ENCODE peak calls at places on chromosomes 4 and X, in eight cellular contexts. Q is PC-3; W is CD8-positive, alpha-beta memory T cell; X is GM23338; C is psoas muscle; E is astrocyte; O is suprapubic skin; F is mesenchymal stem cell. U is an unnamed sample.

GRCh38 chr4:113961322-113961698 is 18.1 kb downstream of the ARSJ start:
- DNase-seq in C (no peak), X (no peak), F (peak; percentile 60), Q (peak; percentile 73), W (no peak), O (no peak), E (peak; percentile 62), U (no peak)

GRCh38 chrX:40087574-40088298 is 10.0 kb downstream of the BCOR start:
- DNase-seq in O (no peak), X (no peak), C (no peak), W (no peak), E (no peak), F (peak; percentile 64), Q (no peak), U (peak; percentile 23)

GRCh38 chr4:149735796-149736195 is 79.8 kb downstream of the IQCM start:
- DNase-seq in E (no peak), W (no peak), C (no peak), O (no peak), Q (peak; percentile 14), F (no peak), X (no peak), U (no peak)

GRCh38 chr4:76055005-76055404 is 19.1 kb upstream of the CXCL11 start:
- DNase-seq in F (no peak), E (no peak), C (no peak), O (no peak), X (no peak), W (no peak), Q (no peak), U (no peak)

GRCh38 chrX:100673397-100673953 is 29.5 kb downstream of the SRPX2 start:
- DNase-seq in C (no peak), E (peak; percentile 77), W (no peak), X (no peak), Q (peak; percentile 34), O (no peak), F (peak; percentile 57), U (no peak)

GRCh38 chr4:1369091-1369450 is 22.1 kb downstream of the UVSSA start:
- DNase-seq in W (no peak), Q (no peak), X (no peak), O (no peak), E (no peak), C (no peak), F (no peak), U (peak; percentile 56)

GRCh38 chrX:30504309-30504708 is 73.3 kb downstream of the TASL start:
- DNase-seq in W (no peak), Q (peak; percentile 64), O (no peak), C (no peak), X (peak; percentile 24), E (peak; percentile 22), F (peak; percentile 42), U (no peak)

GRCh38 chr4:10204401-10205058 is 87.9 kb upstream of the WDR1 start:
- DNase-seq in O (no peak), Q (no peak), X (no peak), C (no peak), W (no peak), E (no peak), F (no peak), U (no peak)

GRCh38 chrX:100895365-100896075 is 21.4 kb upstream of the NOX1 start:
- DNase-seq in F (peak; percentile 42), O (no peak), Q (peak; percentile 69), X (peak; percentile 70), W (no peak), C (no peak), E (peak; percentile 10), U (no peak)

GRCh38 chr4:56387023-56388001 is at the start of gene AASDH:
- DNase-seq in O (peak; percentile 95), X (peak; percentile 97), E (peak; percentile 91), Q (peak; percentile 98), W (peak; percentile 88), F (peak; percentile 97), C (peak; percentile 95), U (peak; percentile 97)

GRCh38 chr4:131534944-131535640 is 1614.0 kb upstream of the PCDH10 start:
- DNase-seq in O (no peak), F (no peak), X (no peak), W (no peak), C (no peak), Q (no peak), E (no peak), U (no peak)

GRCh38 chr4:19832388-19832787 is 419.3 kb upstream of the SLIT2 start:
- DNase-seq in C (no peak), E (peak; percentile 24), W (no peak), O (no peak), F (peak; percentile 6), Q (peak; percentile 39), X (no peak), U (no peak)

GRCh38 chrX:80388206-80388605 is 32.0 kb upstream of the TENT5D start:
- DNase-seq in E (no peak), F (no peak), C (no peak), X (no peak), Q (peak; percentile 57), W (no peak), O (no peak), U (no peak)

GRCh38 chrX:134020910-134021309 is 35.5 kb upstream of the GPC3 start:
- DNase-seq in E (no peak), O (no peak), C (no peak), X (peak; percentile 49), W (no peak), Q (no peak), F (no peak), U (no peak)

GRCh38 chr4:138845051-138845450 is 170.5 kb upstream of the NOCT start:
- DNase-seq in F (no peak), Q (no peak), C (no peak), O (no peak), W (no peak), E (no peak), X (no peak), U (no peak)

DNA sequence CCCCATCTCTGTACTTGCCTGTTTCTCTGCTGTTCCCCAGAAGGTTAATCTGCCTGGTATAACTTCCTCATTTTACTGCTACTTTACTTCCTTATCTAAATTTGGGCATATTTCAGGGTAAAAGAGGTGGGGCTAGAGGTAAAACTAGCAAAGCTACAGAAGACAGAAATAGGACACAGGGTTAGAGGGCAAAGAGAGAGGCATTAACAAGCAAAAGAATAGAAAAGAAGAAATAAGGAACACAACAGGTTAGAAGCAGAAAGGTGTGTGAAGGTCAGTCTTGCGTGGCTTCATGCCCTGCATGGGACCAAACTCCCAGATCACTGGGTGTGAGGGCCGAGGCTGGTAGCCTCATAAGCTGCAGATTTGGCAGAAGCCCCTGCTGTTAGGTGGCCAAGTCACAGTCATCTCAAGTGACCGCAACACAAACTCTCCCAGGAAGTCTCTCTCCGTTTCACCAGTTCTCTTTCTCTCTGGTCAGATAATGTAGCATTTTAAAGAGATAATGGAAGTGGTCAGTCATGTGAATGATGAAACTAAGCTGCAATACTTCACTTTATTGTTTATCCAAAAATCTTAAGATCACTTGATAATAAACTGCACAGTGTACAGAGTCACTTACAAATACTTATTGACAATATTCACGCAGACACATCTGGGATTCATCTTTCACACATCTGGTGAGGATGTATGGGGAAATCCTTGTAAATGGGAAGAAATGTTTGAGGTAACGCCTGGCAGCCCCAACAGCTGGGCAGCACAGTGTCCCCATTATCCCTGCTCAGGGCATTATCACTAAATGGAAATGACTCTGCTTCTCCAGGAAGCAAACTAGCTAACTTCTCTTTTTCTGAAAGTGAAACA is 16.4 kb downstream of the TMEM154 start:
- DNase-seq in F (peak; percentile 65), X (no peak), W (no peak), C (no peak), O (no peak), E (no peak), Q (no peak), U (no peak)
- H3K4me1 ChIP-seq in F (peaks cover 1% of the 10 kb centered on the region), X (peaks cover 24% of the 10 kb centered on the region), W (peaks cover 5% of the 10 kb centered on the region), C (no peaks in the 10 kb centered on the region), O (no peaks in the 10 kb centered on the region), E (no peaks in the 10 kb centered on the region), Q (no peaks in the 10 kb centered on the region), U (peaks cover 10% of the 10 kb centered on the region)

DNA sequence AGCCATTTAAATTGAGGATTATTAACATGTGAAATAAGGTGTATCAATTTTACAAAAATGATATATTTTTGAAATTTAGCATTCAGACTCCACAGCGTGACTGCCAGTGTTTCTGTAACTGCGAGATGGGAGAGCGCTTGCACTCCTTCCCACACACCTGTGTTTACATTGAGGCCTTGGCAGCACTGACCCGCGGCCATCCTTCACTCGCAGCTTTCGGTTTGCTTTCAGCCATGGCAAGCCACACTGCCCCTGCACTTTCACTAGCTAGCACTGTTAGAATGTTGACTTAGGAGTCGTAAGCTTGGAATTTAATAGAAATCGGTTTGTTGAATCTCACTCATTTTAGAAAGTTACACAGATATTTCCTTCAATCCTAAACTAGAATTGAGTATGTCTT is 136.2 kb downstream of the CFAP299 start:
- DNase-seq in C (no peak), W (no peak), O (no peak), Q (peak; percentile 73), X (peak; percentile 68), F (peak; percentile 15), E (peak; percentile 18), U (no peak)
- H3K4me3 ChIP-seq in C (no peak overlapping the region), W (no peak overlapping the region), O (no peak overlapping the region), Q (peak overlapping the region; percentile 62), X (peak overlapping the region; percentile 37), F (peak overlapping the region; percentile 74), E (peak overlapping the region; percentile 35), U (peak overlapping the region; percentile 37)

DNA sequence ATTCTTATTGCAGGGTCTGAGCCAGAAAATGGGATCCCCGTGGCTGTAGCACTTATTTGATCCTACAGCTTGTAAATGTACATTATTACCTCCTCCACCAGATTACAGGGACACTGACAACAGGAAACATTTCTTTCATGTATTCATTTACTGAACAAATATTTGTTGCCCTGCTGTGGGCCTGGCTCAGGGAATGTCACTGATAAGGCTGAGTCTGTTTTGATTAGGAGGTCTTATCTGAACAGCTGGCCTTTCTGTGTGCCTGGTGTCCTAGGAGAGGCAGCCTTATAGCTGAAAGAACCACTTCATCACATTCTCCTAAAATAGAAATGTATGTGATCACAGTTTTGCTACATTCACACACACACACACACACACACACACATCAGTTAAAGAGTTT is 45.5 kb upstream of the PROM1 start:
- DNase-seq in F (no peak), O (no peak), E (no peak), W (no peak), C (no peak), Q (no peak), X (no peak), U (no peak)
- H3K4me1 ChIP-seq in F (peaks cover 2% of the 10 kb centered on the region), O (no peaks in the 10 kb centered on the region), E (no peaks in the 10 kb centered on the region), W (no peaks in the 10 kb centered on the region), C (no peaks in the 10 kb centered on the region), Q (no peaks in the 10 kb centered on the region), X (no peaks in the 10 kb centered on the region), U (no peaks in the 10 kb centered on the region)

DNA sequence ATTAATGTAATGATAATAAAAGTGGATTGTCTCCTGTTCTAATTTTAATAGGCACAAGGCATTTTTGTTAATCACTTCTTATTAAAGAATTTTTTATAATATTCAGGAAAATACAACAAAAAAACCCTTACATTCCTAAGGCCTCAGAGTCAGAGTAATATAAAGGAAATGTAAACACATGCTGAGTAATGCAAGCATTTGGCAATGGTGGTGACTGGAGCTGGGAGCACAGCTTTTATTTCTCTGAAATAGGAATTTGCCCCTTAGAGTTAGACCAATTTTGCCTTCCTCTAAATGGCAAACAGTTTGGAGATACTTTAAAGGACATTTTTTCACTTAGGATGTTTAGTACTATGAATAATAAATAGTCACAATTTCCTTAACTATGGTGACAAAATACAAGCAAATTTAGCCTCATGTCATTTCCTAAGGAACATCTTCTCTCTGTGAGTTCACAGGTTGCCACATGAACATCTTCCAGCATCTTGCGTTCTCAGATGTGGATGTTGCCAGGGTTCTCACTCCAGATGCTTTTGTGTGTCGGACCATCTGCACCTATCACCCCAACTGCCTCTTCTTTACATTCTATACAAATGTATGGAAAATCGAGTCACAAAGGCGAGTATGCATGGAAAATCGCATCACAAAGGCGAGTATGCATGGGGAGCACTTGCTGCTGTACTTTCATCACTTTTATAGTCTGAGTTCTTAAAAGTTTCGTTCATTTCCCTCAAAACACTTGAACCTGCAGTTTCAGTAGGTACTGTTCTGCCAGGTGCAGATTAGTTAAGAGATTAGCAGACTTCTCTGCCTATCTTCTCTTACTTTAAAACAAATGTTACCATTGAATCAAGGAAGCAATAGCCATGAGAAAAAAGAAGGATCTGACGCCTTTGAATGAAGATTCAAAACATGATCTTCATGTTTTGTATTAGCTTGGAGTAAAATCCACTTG is 15.9 kb upstream of the F11 start:
- DNase-seq in O (no peak), F (peak; percentile 66), X (peak; percentile 85), W (no peak), E (peak; percentile 12), C (no peak), Q (peak; percentile 42), U (no peak)
- H3K4me3 ChIP-seq in O (no peak overlapping the region), F (no peak overlapping the region), X (peak overlapping the region; percentile 25), W (no peak overlapping the region), E (no peak overlapping the region), C (no peak overlapping the region), Q (no peak overlapping the region), U (no peak overlapping the region)